ENCODE peak calls at places on chromosome 1, in nine cellular contexts. M is AG04450, B is fibroblast of pulmonary artery, R is dorsolateral prefrontal cortex, U is HL-60, O is body of pancreas, G is WERI-Rb-1, A is tibial artery, W is transverse colon. T is an unnamed sample.

GRCh38 chr1:236608930-236609726 is 4.8 kb upstream of the HEATR1 start:
- DNase-seq in W (peak; percentile 40), U (peak; percentile 56), O (peak; percentile 78), M (no peak), B (peak; percentile 81), G (peak; percentile 81), A (peak; percentile 34), R (peak; percentile 64), T (peak; percentile 72)

GRCh38 chr1:170663441-170664282 is at the start of gene PRRX1:
- DNase-seq in O (no peak), W (no peak), M (no peak), U (no peak), B (peak; percentile 56), A (no peak), R (no peak), G (no peak), T (no peak)

GRCh38 chr1:234573711-234574299 is 36.2 kb downstream of the IRF2BP2 start:
- DNase-seq in B (peak; percentile 64), A (peak; percentile 48), R (no peak), W (no peak), U (peak; percentile 11), O (no peak), M (no peak), G (no peak), T (peak; percentile 47)

GRCh38 chr1:33903210-33903589 is 39.3 kb downstream of the HMGB4 start:
- DNase-seq in B (no peak), O (no peak), R (no peak), A (no peak), U (no peak), M (no peak), G (no peak), W (no peak), T (peak; percentile 6)

GRCh38 chr1:183236158-183236725 is 50.2 kb downstream of the LAMC2 start:
- DNase-seq in G (peak; percentile 18), U (no peak), M (no peak), A (no peak), W (no peak), O (no peak), B (no peak), R (no peak), T (no peak)

GRCh38 chr1:89659322-89660061 is 26.6 kb downstream of the LRRC8C start:
- DNase-seq in A (no peak), U (no peak), G (no peak), W (no peak), M (no peak), O (no peak), B (no peak), R (no peak), T (no peak)

GRCh38 chr1:151953409-151954094 is 40.1 kb downstream of the S100A10 start:
- DNase-seq in A (no peak), R (no peak), W (peak; percentile 52), O (no peak), G (no peak), M (no peak), B (no peak), U (no peak), T (no peak)

GRCh38 chr1:179867493-179868330 is 9.9 kb downstream of the TOR1AIP2 start:
- DNase-seq in A (peak; percentile 39), G (peak; percentile 67), U (peak; percentile 46), M (no peak), B (peak; percentile 53), R (peak; percentile 28), W (peak; percentile 61), O (peak; percentile 68), T (peak; percentile 50)

GRCh38 chr1:88302843-88303486 is 381.1 kb upstream of the PKN2 start:
- DNase-seq in O (peak; percentile 14), G (peak; percentile 16), A (no peak), W (no peak), R (peak; percentile 52), B (peak; percentile 61), M (peak; percentile 24), U (no peak), T (peak; percentile 42)
- TF ChIP-seq CTCF in O (peak; percentile 81), G (no peak), A (peak; percentile 52), W (peak; percentile 48), R (peak; percentile 75), B (peak; percentile 44), M (peak; percentile 66), U (no peak), T (peak; percentile 54)

GRCh38 chr1:26122988-26123973 is 11.7 kb downstream of the PDIK1L start:
- DNase-seq in R (no peak), B (no peak), M (no peak), A (no peak), U (no peak), W (no peak), G (no peak), O (no peak), T (peak; percentile 87)
- H3K4me3 ChIP-seq in R (no peak overlapping the region), B (no peak overlapping the region), M (no peak overlapping the region), A (no peak overlapping the region), U (no peak overlapping the region), W (no peak overlapping the region), G (no peak overlapping the region), O (no peak overlapping the region), T (peak overlapping the region; percentile 4)

DNA sequence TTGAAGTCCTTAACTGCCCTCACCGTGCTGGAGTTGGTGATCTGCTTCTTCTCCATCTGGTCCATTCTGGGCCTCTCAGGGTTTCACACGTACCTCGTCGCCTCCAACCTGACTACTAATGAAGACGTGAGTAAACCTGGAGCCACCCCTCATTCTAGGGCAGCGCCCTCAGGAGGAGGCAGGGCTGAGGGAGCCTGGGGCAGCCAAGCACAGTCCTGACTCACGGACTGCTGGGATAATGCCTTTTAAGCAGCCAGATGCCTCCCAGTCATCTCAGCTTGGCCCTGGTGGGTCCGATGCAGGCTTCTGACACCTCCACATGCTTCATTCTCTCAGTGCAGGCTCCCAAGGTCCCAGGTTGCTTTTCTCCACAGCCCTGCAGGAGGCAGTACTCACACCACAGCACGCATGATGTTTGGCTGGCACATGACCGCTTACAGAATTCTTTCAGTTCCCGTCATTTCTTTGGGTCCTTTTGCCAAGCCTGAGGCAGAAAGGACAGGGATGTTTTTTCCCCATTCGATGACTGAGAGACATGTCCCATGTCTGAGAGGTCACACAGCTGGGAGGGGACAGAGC is 11.8 kb upstream of the SFN start:
- DNase-seq in W (no peak), R (no peak), U (no peak), B (no peak), O (no peak), M (no peak), A (no peak), G (peak; percentile 26), T (peak; percentile 86)
- TF ChIP-seq CTCF in W (no peak), R (no peak), U (no peak), B (peak; percentile 12), O (no peak), M (peak; percentile 6), A (no peak), G (peak; percentile 56), T (peak; percentile 44)

GRCh38 chr1:22051607-22052114 is 848 bp upstream of the CDC42 start:
- DNase-seq in U (no peak), M (no peak), W (no peak), A (no peak), B (no peak), R (no peak), O (no peak), G (no peak), T (no peak)
- H3K4me3 ChIP-seq in U (no peak overlapping the region), M (no peak overlapping the region), W (no peak overlapping the region), A (no peak overlapping the region), B (no peak overlapping the region), R (no peak overlapping the region), O (no peak overlapping the region), G (no peak overlapping the region), T (no peak overlapping the region)

GRCh38 chr1:153669606-153670005 is 1.2 kb downstream of the ILF2 start:
- DNase-seq in O (no peak), W (no peak), M (no peak), G (no peak), R (no peak), A (no peak), U (no peak), B (no peak), T (no peak)

GRCh38 chr1:153667439-153667838 is 3.4 kb downstream of the ILF2 start:
- DNase-seq in U (no peak), W (no peak), A (no peak), B (no peak), O (no peak), R (no peak), M (no peak), G (no peak), T (no peak)

GRCh38 chr1:153670257-153670858 is 435 bp downstream of the ILF2 start:
- DNase-seq in R (no peak), G (no peak), W (no peak), A (no peak), U (no peak), M (no peak), O (no peak), B (no peak), T (no peak)

DNA sequence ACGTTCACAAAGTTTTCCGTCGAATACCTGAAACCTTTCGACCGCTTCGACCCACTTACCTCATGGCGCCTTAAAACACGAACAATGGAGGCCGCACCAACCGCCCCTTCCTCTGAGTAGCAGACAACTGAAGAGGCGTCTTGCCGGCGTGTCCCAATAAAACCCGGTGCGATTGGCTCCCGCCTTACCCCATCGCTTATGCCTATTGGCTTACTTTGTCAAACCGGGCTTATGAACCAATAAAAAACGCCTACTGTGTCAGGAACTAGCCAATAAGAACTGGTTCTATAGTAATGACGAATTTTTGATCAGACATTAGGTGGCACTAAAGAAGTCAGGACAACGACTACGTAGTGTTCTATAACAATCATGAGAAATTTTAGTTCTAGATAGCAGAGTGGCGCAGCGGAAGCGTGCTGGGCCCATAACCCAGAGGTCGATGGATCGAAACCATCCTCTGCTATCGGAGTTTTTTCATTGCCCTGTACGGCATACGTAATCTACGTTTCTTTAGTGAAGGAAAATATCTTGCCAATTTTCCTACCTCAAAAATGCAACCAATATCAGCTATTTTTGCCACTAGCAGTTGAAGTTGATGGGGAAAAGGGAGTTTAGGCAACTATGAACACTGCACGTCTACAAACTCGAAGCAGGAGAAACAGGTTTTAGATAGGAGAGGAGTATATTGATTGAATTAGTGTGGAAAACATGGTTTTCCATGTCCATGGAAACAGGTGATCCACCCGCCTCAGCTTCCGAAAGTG is at the start of gene ILF2:
- DNase-seq in A (peak; percentile 95), R (peak; percentile 97), O (peak; percentile 97), G (peak; percentile 100), B (peak; percentile 100), W (peak; percentile 98), M (peak; percentile 99), U (peak; percentile 99), T (peak; percentile 100)
- TF ChIP-seq CTCF in A (peak; percentile 37), R (peak; percentile 37), O (no peak), G (peak; percentile 46), B (peak; percentile 29), W (no peak), M (peak; percentile 30), U (no peak), T (no peak)

DNA sequence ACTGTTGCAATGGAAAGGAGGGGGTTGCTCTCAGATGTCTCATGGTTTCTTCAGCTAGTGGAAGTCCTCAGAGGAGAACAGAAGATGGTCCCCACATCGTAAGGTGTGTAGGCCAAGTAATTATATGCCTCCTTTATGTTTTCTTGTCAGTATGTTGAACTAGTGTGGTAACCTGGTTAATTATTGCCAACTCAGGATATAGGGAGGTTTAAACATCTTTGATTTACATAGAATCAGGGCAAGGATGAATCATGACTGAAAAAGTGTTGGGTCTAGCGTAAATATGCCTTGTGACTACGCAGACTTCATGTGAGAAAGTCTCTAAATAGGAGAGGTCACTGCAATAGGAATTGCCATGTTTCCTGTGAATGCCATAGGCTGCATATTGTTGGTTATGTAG is 19.0 kb downstream of the VN1R5 start:
- DNase-seq in M (no peak), B (no peak), A (no peak), R (no peak), G (no peak), W (no peak), O (no peak), U (no peak), T (no peak)
- H3K4me3 ChIP-seq in M (no peak overlapping the region), B (no peak overlapping the region), A (no peak overlapping the region), R (no peak overlapping the region), G (no peak overlapping the region), W (no peak overlapping the region), O (no peak overlapping the region), U (no peak overlapping the region), T (no peak overlapping the region)